ENCODE peak calls at places on chromosomes 16 and 17, in eight cellular contexts. One of them, this sample, is unnamed.

GRCh38 chr16:27199747-27200146 is 3.6 kb upstream of the KDM8 start:
- DNase-seq in H1: no peak
- DNase-seq in lung: no peak
- DNase-seq in body of pancreas: no peak
- DNase-seq in SK-N-MC: no peak
- DNase-seq in pancreas: no peak
- DNase-seq in tibial artery: no peak
- DNase-seq in fibroblast of lung: peak; percentile 6
- DNase-seq in this sample: no peak

GRCh38 chr16:66515543-66516171 is 34.3 kb downstream of the TK2 start:
- DNase-seq in lung: no peak
- DNase-seq in tibial artery: peak; percentile 56
- DNase-seq in pancreas: peak; percentile 50
- DNase-seq in body of pancreas: no peak
- DNase-seq in fibroblast of lung: peak; percentile 84
- DNase-seq in H1: peak; percentile 13
- DNase-seq in SK-N-MC: no peak
- DNase-seq in this sample: no peak

GRCh38 chr17:6755281-6755680 is 565 bp upstream of the XAF1 start:
- DNase-seq in body of pancreas: no peak
- DNase-seq in fibroblast of lung: no peak
- DNase-seq in lung: no peak
- DNase-seq in pancreas: no peak
- DNase-seq in H1: no peak
- DNase-seq in tibial artery: peak; percentile 44
- DNase-seq in SK-N-MC: no peak
- DNase-seq in this sample: peak; percentile 5

GRCh38 chr17:74786411-74787097 is 10.4 kb upstream of the NAT9 start:
- DNase-seq in SK-N-MC: no peak
- DNase-seq in pancreas: no peak
- DNase-seq in lung: no peak
- DNase-seq in H1: no peak
- DNase-seq in body of pancreas: no peak
- DNase-seq in fibroblast of lung: no peak
- DNase-seq in tibial artery: peak; percentile 53
- DNase-seq in this sample: no peak

GRCh38 chr17:14579716-14580115 is 278.8 kb downstream of the HS3ST3B1 start:
- DNase-seq in body of pancreas: no peak
- DNase-seq in tibial artery: no peak
- DNase-seq in H1: no peak
- DNase-seq in fibroblast of lung: no peak
- DNase-seq in SK-N-MC: no peak
- DNase-seq in pancreas: no peak
- DNase-seq in lung: no peak
- DNase-seq in this sample: no peak

GRCh38 chr16:68265078-68265925 is 976 bp downstream of the SLC7A6 start:
- DNase-seq in fibroblast of lung: peak; percentile 79
- DNase-seq in body of pancreas: peak; percentile 40
- DNase-seq in pancreas: no peak
- DNase-seq in H1: no peak
- DNase-seq in tibial artery: peak; percentile 83
- DNase-seq in lung: peak; percentile 83
- DNase-seq in SK-N-MC: no peak
- DNase-seq in this sample: no peak

GRCh38 chr17:75227729-75228128 is 22.2 kb downstream of the NUP85 start:
- DNase-seq in fibroblast of lung: no peak
- DNase-seq in H1: no peak
- DNase-seq in tibial artery: no peak
- DNase-seq in SK-N-MC: no peak
- DNase-seq in pancreas: no peak
- DNase-seq in lung: no peak
- DNase-seq in body of pancreas: no peak
- DNase-seq in this sample: no peak

GRCh38 chr16:3570420-3571062 is 6.7 kb downstream of the NLRC3 start:
- DNase-seq in tibial artery: no peak
- DNase-seq in H1: no peak
- DNase-seq in pancreas: no peak
- DNase-seq in fibroblast of lung: no peak
- DNase-seq in body of pancreas: no peak
- DNase-seq in SK-N-MC: no peak
- DNase-seq in lung: no peak
- DNase-seq in this sample: no peak

GRCh38 chr17:43212641-43213490 is 1.2 kb downstream of the TMEM106A start:
- DNase-seq in pancreas: peak; percentile 45
- DNase-seq in H1: no peak
- DNase-seq in lung: no peak
- DNase-seq in body of pancreas: peak; percentile 82
- DNase-seq in SK-N-MC: no peak
- DNase-seq in tibial artery: no peak
- DNase-seq in fibroblast of lung: peak; percentile 4
- DNase-seq in this sample: no peak

GRCh38 chr16:25110392-25110947 is 1.1 kb upstream of the LCMT1 start:
- DNase-seq in SK-N-MC: no peak
- DNase-seq in lung: no peak
- DNase-seq in pancreas: no peak
- DNase-seq in tibial artery: no peak
- DNase-seq in H1: no peak
- DNase-seq in fibroblast of lung: no peak
- DNase-seq in body of pancreas: no peak
- DNase-seq in this sample: no peak

GRCh38 chr17:8884336-8884990 is 17.0 kb upstream of the PIK3R6 start:
- DNase-seq in fibroblast of lung: no peak
- DNase-seq in body of pancreas: no peak
- DNase-seq in pancreas: no peak
- DNase-seq in lung: no peak
- DNase-seq in H1: no peak
- DNase-seq in tibial artery: no peak
- DNase-seq in SK-N-MC: no peak
- DNase-seq in this sample: no peak

GRCh38 chr16:3645108-3645503 is 9.4 kb upstream of the DNASE1 start:
- DNase-seq in lung: no peak
- DNase-seq in tibial artery: no peak
- DNase-seq in pancreas: no peak
- DNase-seq in H1: no peak
- DNase-seq in SK-N-MC: no peak
- DNase-seq in fibroblast of lung: no peak
- DNase-seq in body of pancreas: no peak
- DNase-seq in this sample: no peak

GRCh38 chr17:79883202-79883601 is 44.0 kb upstream of the CBX4 start:
- DNase-seq in pancreas: no peak
- DNase-seq in lung: no peak
- DNase-seq in body of pancreas: no peak
- DNase-seq in tibial artery: no peak
- DNase-seq in SK-N-MC: no peak
- DNase-seq in fibroblast of lung: no peak
- DNase-seq in H1: no peak
- DNase-seq in this sample: no peak

GRCh38 chr16:86975445-86975844 is 341.7 kb downstream of the C16orf95 start:
- DNase-seq in SK-N-MC: no peak
- DNase-seq in H1: peak; percentile 21
- DNase-seq in pancreas: no peak
- DNase-seq in fibroblast of lung: peak; percentile 98
- DNase-seq in body of pancreas: no peak
- DNase-seq in tibial artery: peak; percentile 61
- DNase-seq in lung: no peak
- DNase-seq in this sample: peak; percentile 86

GRCh38 chr16:86529160-86529559 is 18.8 kb downstream of the FOXF1 start:
- DNase-seq in fibroblast of lung: peak; percentile 57
- DNase-seq in body of pancreas: no peak
- DNase-seq in H1: no peak
- DNase-seq in SK-N-MC: no peak
- DNase-seq in pancreas: no peak
- DNase-seq in tibial artery: no peak
- DNase-seq in lung: no peak
- DNase-seq in this sample: no peak

GRCh38 chr17:61251939-61252865 is 147.4 kb upstream of the TBX2 start:
- DNase-seq in SK-N-MC: no peak
- DNase-seq in fibroblast of lung: peak; percentile 97
- DNase-seq in body of pancreas: peak; percentile 82
- DNase-seq in H1: no peak
- DNase-seq in pancreas: peak; percentile 66
- DNase-seq in lung: peak; percentile 92
- DNase-seq in tibial artery: peak; percentile 97
- DNase-seq in this sample: peak; percentile 100

GRCh38 chr17:57090560-57091185 is 5.6 kb downstream of the AKAP1 start:
- DNase-seq in lung: no peak
- DNase-seq in SK-N-MC: peak; percentile 65
- DNase-seq in tibial artery: no peak
- DNase-seq in body of pancreas: no peak
- DNase-seq in pancreas: no peak
- DNase-seq in fibroblast of lung: no peak
- DNase-seq in H1: no peak
- DNase-seq in this sample: no peak

GRCh38 chr17:61494325-61495160 is 42.3 kb downstream of the TBX4 start:
- DNase-seq in H1: no peak
- DNase-seq in body of pancreas: no peak
- DNase-seq in tibial artery: no peak
- DNase-seq in lung: no peak
- DNase-seq in pancreas: no peak
- DNase-seq in fibroblast of lung: no peak
- DNase-seq in SK-N-MC: no peak
- DNase-seq in this sample: no peak

GRCh38 chr16:50684823-50685455 is 3.8 kb upstream of the SNX20 start:
- DNase-seq in H1: no peak
- DNase-seq in fibroblast of lung: no peak
- DNase-seq in tibial artery: no peak
- DNase-seq in body of pancreas: no peak
- DNase-seq in SK-N-MC: no peak
- DNase-seq in lung: no peak
- DNase-seq in pancreas: no peak
- DNase-seq in this sample: no peak

GRCh38 chr17:5364696-5365095 is 54.8 kb downstream of the NUP88 start:
- DNase-seq in fibroblast of lung: no peak
- DNase-seq in H1: no peak
- DNase-seq in lung: no peak
- DNase-seq in pancreas: no peak
- DNase-seq in SK-N-MC: no peak
- DNase-seq in body of pancreas: no peak
- DNase-seq in tibial artery: no peak
- DNase-seq in this sample: no peak

DNA sequence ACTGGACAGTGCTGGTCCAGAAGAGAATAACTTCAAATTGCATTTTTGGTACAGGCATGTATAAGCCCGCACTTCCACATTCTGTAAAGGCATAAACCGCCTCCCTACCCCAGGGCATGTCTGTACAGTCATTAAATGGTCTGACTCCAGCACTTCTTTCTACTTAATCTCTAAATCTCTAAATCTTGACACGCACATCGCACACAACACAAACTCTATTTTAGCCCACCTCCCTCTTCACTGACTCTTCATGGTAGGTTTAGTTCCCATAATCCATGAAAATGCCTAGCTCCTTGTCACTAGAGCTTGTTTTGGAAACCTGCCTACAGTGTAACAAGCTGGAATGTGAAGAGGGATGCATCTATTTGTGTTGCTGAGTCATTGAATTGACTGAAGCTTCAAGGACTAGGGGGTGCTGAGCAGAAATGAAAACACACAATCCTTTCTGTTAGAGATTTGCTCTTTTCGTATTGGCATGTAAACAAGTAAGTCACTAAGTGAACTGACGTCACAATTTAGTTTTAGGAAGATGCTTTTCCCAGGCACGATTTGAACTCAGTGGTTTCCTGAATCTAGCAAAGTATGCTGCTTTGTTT is 1.6 kb upstream of the DUSP14 start:
- DNase-seq in fibroblast of lung: peak; percentile 98
- DNase-seq in H1: no peak
- DNase-seq in pancreas: no peak
- DNase-seq in body of pancreas: no peak
- DNase-seq in SK-N-MC: peak; percentile 69
- DNase-seq in tibial artery: no peak
- DNase-seq in lung: peak; percentile 45
- DNase-seq in this sample: peak; percentile 93
- H3K4me3 ChIP-seq in fibroblast of lung: peak overlapping the region; percentile 92
- H3K4me3 ChIP-seq in H1: peak overlapping the region; percentile 74
- H3K4me3 ChIP-seq in pancreas: peak overlapping the region; percentile 81
- H3K4me3 ChIP-seq in body of pancreas: no peak overlapping the region
- H3K4me3 ChIP-seq in SK-N-MC: peak overlapping the region; percentile 95
- H3K4me3 ChIP-seq in tibial artery: peak overlapping the region; percentile 92
- H3K4me3 ChIP-seq in lung: no peak overlapping the region
- H3K4me3 ChIP-seq in this sample: peak overlapping the region; percentile 77

DNA sequence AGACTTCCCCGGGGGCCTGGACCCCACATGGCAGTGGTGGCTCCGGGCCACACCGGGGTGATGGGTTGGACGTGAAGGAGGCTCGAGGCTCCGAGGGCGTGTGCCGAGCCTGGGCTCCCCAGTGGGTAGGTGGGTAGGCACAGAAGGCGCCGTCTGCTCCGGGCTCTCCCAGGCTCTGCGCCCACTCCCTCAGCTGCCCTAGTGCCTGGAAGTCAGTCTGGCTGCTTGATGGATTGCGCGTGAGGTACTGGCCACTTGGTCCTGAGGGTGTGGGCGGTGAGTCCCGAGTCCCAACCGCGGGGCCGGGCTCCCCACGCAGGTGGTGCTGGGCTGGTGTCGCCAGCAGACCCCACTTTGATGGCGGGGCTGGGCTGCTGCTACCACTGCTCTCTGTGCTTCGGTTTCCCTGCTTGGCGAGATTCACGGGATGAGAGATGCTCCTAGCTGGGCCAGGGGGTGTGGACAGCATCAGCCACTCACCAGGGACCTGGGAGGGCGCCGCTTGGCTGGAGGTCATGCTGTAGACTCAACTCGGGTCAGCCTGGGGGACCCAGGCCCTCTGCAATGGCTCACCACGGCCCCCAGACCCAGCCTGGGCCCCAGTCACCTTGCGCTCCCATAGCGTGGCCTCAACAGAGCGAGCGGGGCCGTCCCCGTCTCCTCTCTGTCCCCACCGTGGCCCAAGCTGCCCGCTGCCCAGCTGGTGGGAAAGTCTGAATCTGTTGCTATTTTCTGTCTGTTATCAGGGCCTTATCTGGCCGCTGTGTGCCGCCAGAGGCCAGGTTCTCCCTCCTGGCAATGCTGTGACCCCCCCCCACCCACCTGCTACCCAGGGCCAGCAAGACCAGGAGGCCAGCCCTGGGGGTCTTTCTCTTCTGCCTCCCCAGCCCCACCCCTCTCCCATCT is 26.1 kb downstream of the ZFPM1 start:
- DNase-seq in SK-N-MC: no peak
- DNase-seq in pancreas: peak; percentile 81
- DNase-seq in fibroblast of lung: no peak
- DNase-seq in lung: no peak
- DNase-seq in H1: no peak
- DNase-seq in tibial artery: no peak
- DNase-seq in body of pancreas: peak; percentile 89
- DNase-seq in this sample: no peak
- H3K4me3 ChIP-seq in SK-N-MC: no peak overlapping the region
- H3K4me3 ChIP-seq in pancreas: peak overlapping the region; percentile 3
- H3K4me3 ChIP-seq in fibroblast of lung: no peak overlapping the region
- H3K4me3 ChIP-seq in lung: no peak overlapping the region
- H3K4me3 ChIP-seq in H1: no peak overlapping the region
- H3K4me3 ChIP-seq in tibial artery: no peak overlapping the region
- H3K4me3 ChIP-seq in body of pancreas: no peak overlapping the region
- H3K4me3 ChIP-seq in this sample: no peak overlapping the region

GRCh38 chr17:19533036-19533717 is 477 bp upstream of the SLC47A1 start:
- DNase-seq in H1: no peak
- DNase-seq in pancreas: no peak
- DNase-seq in tibial artery: no peak
- DNase-seq in body of pancreas: no peak
- DNase-seq in fibroblast of lung: no peak
- DNase-seq in lung: no peak
- DNase-seq in SK-N-MC: no peak
- DNase-seq in this sample: no peak
- H3K4me3 ChIP-seq in H1: peak overlapping the region; percentile 48
- H3K4me3 ChIP-seq in pancreas: peak overlapping the region; percentile 48
- H3K4me3 ChIP-seq in tibial artery: peak overlapping the region; percentile 67
- H3K4me3 ChIP-seq in body of pancreas: no peak overlapping the region
- H3K4me3 ChIP-seq in fibroblast of lung: no peak overlapping the region
- H3K4me3 ChIP-seq in lung: no peak overlapping the region
- H3K4me3 ChIP-seq in SK-N-MC: peak overlapping the region; percentile 82
- H3K4me3 ChIP-seq in this sample: peak overlapping the region; percentile 36

GRCh38 chr17:50943575-50943933 is 77.4 kb upstream of the TOB1 start:
- DNase-seq in pancreas: peak; percentile 46
- DNase-seq in body of pancreas: peak; percentile 57
- DNase-seq in fibroblast of lung: no peak
- DNase-seq in tibial artery: no peak
- DNase-seq in lung: no peak
- DNase-seq in H1: no peak
- DNase-seq in SK-N-MC: no peak
- DNase-seq in this sample: no peak
- H3K4me3 ChIP-seq in pancreas: peak overlapping the region; percentile 55
- H3K4me3 ChIP-seq in body of pancreas: no peak overlapping the region
- H3K4me3 ChIP-seq in fibroblast of lung: no peak overlapping the region
- H3K4me3 ChIP-seq in tibial artery: no peak overlapping the region
- H3K4me3 ChIP-seq in lung: no peak overlapping the region
- H3K4me3 ChIP-seq in H1: no peak overlapping the region
- H3K4me3 ChIP-seq in SK-N-MC: no peak overlapping the region
- H3K4me3 ChIP-seq in this sample: no peak overlapping the region

This sample was measured in skeletal muscle cell.